ENCODE peak calls at places on chromosome 22, in seven cellular contexts. One of them, this sample, is unnamed.

GRCh38 chr22:43154887-43155536 is 3.7 kb downstream of the TSPO start:
- DNase-seq in activated CD4-positive, alpha-beta memory T cell treated with anti-CD3 and anti-CD28 coated beads, Interleukin-2, amount 10 ng/mL, durations not matched to agents 7 days and 5 days: no peak
- DNase-seq in activated T-cell treated with anti-CD3 and anti-CD28 coated beads for 1 hour: no peak
- DNase-seq in endothelial cell: no peak
- DNase-seq in stimulated activated CD4-positive, alpha-beta T cell treated with anti-CD3 and anti-CD28 coated beads, TNF-alpha, amount 100 ng/mL, for 1 hour: no peak
- DNase-seq in fibroblast of pulmonary artery: no peak
- DNase-seq in mammary epithelial cell: no peak
- DNase-seq in this sample: peak

GRCh38 chr22:37276771-37277170 is 5.5 kb upstream of the CYTH4 start:
- DNase-seq in mammary epithelial cell: no peak
- DNase-seq in activated T-cell treated with anti-CD3 and anti-CD28 coated beads for 1 hour: no peak
- DNase-seq in activated CD4-positive, alpha-beta memory T cell treated with anti-CD3 and anti-CD28 coated beads, Interleukin-2, amount 10 ng/mL, durations not matched to agents 7 days and 5 days: no peak
- DNase-seq in fibroblast of pulmonary artery: peak
- DNase-seq in stimulated activated CD4-positive, alpha-beta T cell treated with anti-CD3 and anti-CD28 coated beads, TNF-alpha, amount 100 ng/mL, for 1 hour: no peak
- DNase-seq in endothelial cell: no peak
- DNase-seq in this sample: no peak

GRCh38 chr22:30906411-30906810 is 62.2 kb downstream of the MORC2 start:
- DNase-seq in activated T-cell treated with anti-CD3 and anti-CD28 coated beads for 1 hour: no peak
- DNase-seq in activated CD4-positive, alpha-beta memory T cell treated with anti-CD3 and anti-CD28 coated beads, Interleukin-2, amount 10 ng/mL, durations not matched to agents 7 days and 5 days: no peak
- DNase-seq in fibroblast of pulmonary artery: no peak
- DNase-seq in stimulated activated CD4-positive, alpha-beta T cell treated with anti-CD3 and anti-CD28 coated beads, TNF-alpha, amount 100 ng/mL, for 1 hour: no peak
- DNase-seq in endothelial cell: no peak
- DNase-seq in mammary epithelial cell: no peak
- DNase-seq in this sample: no peak

GRCh38 chr22:37824674-37825641 is 1.8 kb downstream of the GALR3 start:
- DNase-seq in activated CD4-positive, alpha-beta memory T cell treated with anti-CD3 and anti-CD28 coated beads, Interleukin-2, amount 10 ng/mL, durations not matched to agents 7 days and 5 days: no peak
- DNase-seq in activated T-cell treated with anti-CD3 and anti-CD28 coated beads for 1 hour: no peak
- DNase-seq in stimulated activated CD4-positive, alpha-beta T cell treated with anti-CD3 and anti-CD28 coated beads, TNF-alpha, amount 100 ng/mL, for 1 hour: no peak
- DNase-seq in mammary epithelial cell: peak
- DNase-seq in endothelial cell: no peak
- DNase-seq in fibroblast of pulmonary artery: no peak
- DNase-seq in this sample: no peak

GRCh38 chr22:24525416-24526037 is 29.4 kb downstream of the GUCD1 start:
- DNase-seq in activated T-cell treated with anti-CD3 and anti-CD28 coated beads for 1 hour: peak
- DNase-seq in activated CD4-positive, alpha-beta memory T cell treated with anti-CD3 and anti-CD28 coated beads, Interleukin-2, amount 10 ng/mL, durations not matched to agents 7 days and 5 days: peak
- DNase-seq in mammary epithelial cell: peak
- DNase-seq in stimulated activated CD4-positive, alpha-beta T cell treated with anti-CD3 and anti-CD28 coated beads, TNF-alpha, amount 100 ng/mL, for 1 hour: peak
- DNase-seq in endothelial cell: peak
- DNase-seq in fibroblast of pulmonary artery: peak
- DNase-seq in this sample: peak

GRCh38 chr22:22099833-22100812 is 117.5 kb upstream of the TOP3B start:
- DNase-seq in activated T-cell treated with anti-CD3 and anti-CD28 coated beads for 1 hour: no peak
- DNase-seq in stimulated activated CD4-positive, alpha-beta T cell treated with anti-CD3 and anti-CD28 coated beads, TNF-alpha, amount 100 ng/mL, for 1 hour: no peak
- DNase-seq in endothelial cell: no peak
- DNase-seq in activated CD4-positive, alpha-beta memory T cell treated with anti-CD3 and anti-CD28 coated beads, Interleukin-2, amount 10 ng/mL, durations not matched to agents 7 days and 5 days: no peak
- DNase-seq in fibroblast of pulmonary artery: peak
- DNase-seq in mammary epithelial cell: no peak
- DNase-seq in this sample: no peak

GRCh38 chr22:48591286-48592065 is 1236.2 kb downstream of the BRD1 start:
- DNase-seq in fibroblast of pulmonary artery: no peak
- DNase-seq in stimulated activated CD4-positive, alpha-beta T cell treated with anti-CD3 and anti-CD28 coated beads, TNF-alpha, amount 100 ng/mL, for 1 hour: no peak
- DNase-seq in activated T-cell treated with anti-CD3 and anti-CD28 coated beads for 1 hour: no peak
- DNase-seq in mammary epithelial cell: no peak
- DNase-seq in activated CD4-positive, alpha-beta memory T cell treated with anti-CD3 and anti-CD28 coated beads, Interleukin-2, amount 10 ng/mL, durations not matched to agents 7 days and 5 days: no peak
- DNase-seq in endothelial cell: no peak
- DNase-seq in this sample: no peak

GRCh38 chr22:32951807-32952153 is 106.4 kb downstream of the SYN3 start:
- DNase-seq in fibroblast of pulmonary artery: peak
- DNase-seq in activated T-cell treated with anti-CD3 and anti-CD28 coated beads for 1 hour: no peak
- DNase-seq in stimulated activated CD4-positive, alpha-beta T cell treated with anti-CD3 and anti-CD28 coated beads, TNF-alpha, amount 100 ng/mL, for 1 hour: no peak
- DNase-seq in endothelial cell: no peak
- DNase-seq in activated CD4-positive, alpha-beta memory T cell treated with anti-CD3 and anti-CD28 coated beads, Interleukin-2, amount 10 ng/mL, durations not matched to agents 7 days and 5 days: no peak
- DNase-seq in mammary epithelial cell: no peak
- DNase-seq in this sample: peak

GRCh38 chr22:17845790-17846189 is 71.5 kb upstream of the BID start:
- DNase-seq in stimulated activated CD4-positive, alpha-beta T cell treated with anti-CD3 and anti-CD28 coated beads, TNF-alpha, amount 100 ng/mL, for 1 hour: no peak
- DNase-seq in fibroblast of pulmonary artery: no peak
- DNase-seq in mammary epithelial cell: no peak
- DNase-seq in activated CD4-positive, alpha-beta memory T cell treated with anti-CD3 and anti-CD28 coated beads, Interleukin-2, amount 10 ng/mL, durations not matched to agents 7 days and 5 days: no peak
- DNase-seq in endothelial cell: no peak
- DNase-seq in activated T-cell treated with anti-CD3 and anti-CD28 coated beads for 1 hour: no peak
- DNase-seq in this sample: no peak

GRCh38 chr22:36546932-36547331 is 18.0 kb upstream of the EIF3D start:
- DNase-seq in activated T-cell treated with anti-CD3 and anti-CD28 coated beads for 1 hour: no peak
- DNase-seq in endothelial cell: no peak
- DNase-seq in activated CD4-positive, alpha-beta memory T cell treated with anti-CD3 and anti-CD28 coated beads, Interleukin-2, amount 10 ng/mL, durations not matched to agents 7 days and 5 days: peak
- DNase-seq in fibroblast of pulmonary artery: peak
- DNase-seq in mammary epithelial cell: peak
- DNase-seq in stimulated activated CD4-positive, alpha-beta T cell treated with anti-CD3 and anti-CD28 coated beads, TNF-alpha, amount 100 ng/mL, for 1 hour: no peak
- DNase-seq in this sample: no peak

GRCh38 chr22:40121463-40121862 is 56.3 kb upstream of the TNRC6B start:
- DNase-seq in endothelial cell: no peak
- DNase-seq in activated T-cell treated with anti-CD3 and anti-CD28 coated beads for 1 hour: no peak
- DNase-seq in stimulated activated CD4-positive, alpha-beta T cell treated with anti-CD3 and anti-CD28 coated beads, TNF-alpha, amount 100 ng/mL, for 1 hour: no peak
- DNase-seq in fibroblast of pulmonary artery: no peak
- DNase-seq in mammary epithelial cell: no peak
- DNase-seq in activated CD4-positive, alpha-beta memory T cell treated with anti-CD3 and anti-CD28 coated beads, Interleukin-2, amount 10 ng/mL, durations not matched to agents 7 days and 5 days: no peak
- DNase-seq in this sample: no peak

GRCh38 chr22:36350751-36351594 is 36.8 kb downstream of the MYH9 start:
- DNase-seq in mammary epithelial cell: peak
- DNase-seq in endothelial cell: no peak
- DNase-seq in stimulated activated CD4-positive, alpha-beta T cell treated with anti-CD3 and anti-CD28 coated beads, TNF-alpha, amount 100 ng/mL, for 1 hour: no peak
- DNase-seq in activated CD4-positive, alpha-beta memory T cell treated with anti-CD3 and anti-CD28 coated beads, Interleukin-2, amount 10 ng/mL, durations not matched to agents 7 days and 5 days: no peak
- DNase-seq in fibroblast of pulmonary artery: no peak
- DNase-seq in activated T-cell treated with anti-CD3 and anti-CD28 coated beads for 1 hour: no peak
- DNase-seq in this sample: no peak

GRCh38 chr22:43887391-43887790 is 4.4 kb downstream of the PNPLA5 start:
- DNase-seq in fibroblast of pulmonary artery: no peak
- DNase-seq in activated T-cell treated with anti-CD3 and anti-CD28 coated beads for 1 hour: no peak
- DNase-seq in endothelial cell: no peak
- DNase-seq in activated CD4-positive, alpha-beta memory T cell treated with anti-CD3 and anti-CD28 coated beads, Interleukin-2, amount 10 ng/mL, durations not matched to agents 7 days and 5 days: no peak
- DNase-seq in mammary epithelial cell: no peak
- DNase-seq in stimulated activated CD4-positive, alpha-beta T cell treated with anti-CD3 and anti-CD28 coated beads, TNF-alpha, amount 100 ng/mL, for 1 hour: no peak
- DNase-seq in this sample: no peak

GRCh38 chr22:31148953-31149627 is 8.8 kb upstream of the PLA2G3 start:
- DNase-seq in activated T-cell treated with anti-CD3 and anti-CD28 coated beads for 1 hour: no peak
- DNase-seq in activated CD4-positive, alpha-beta memory T cell treated with anti-CD3 and anti-CD28 coated beads, Interleukin-2, amount 10 ng/mL, durations not matched to agents 7 days and 5 days: peak
- DNase-seq in mammary epithelial cell: peak
- DNase-seq in endothelial cell: peak
- DNase-seq in fibroblast of pulmonary artery: peak
- DNase-seq in stimulated activated CD4-positive, alpha-beta T cell treated with anti-CD3 and anti-CD28 coated beads, TNF-alpha, amount 100 ng/mL, for 1 hour: no peak
- DNase-seq in this sample: peak

GRCh38 chr22:17920145-17920605 is 104.2 kb downstream of the MICAL3 start:
- DNase-seq in endothelial cell: peak
- DNase-seq in stimulated activated CD4-positive, alpha-beta T cell treated with anti-CD3 and anti-CD28 coated beads, TNF-alpha, amount 100 ng/mL, for 1 hour: no peak
- DNase-seq in mammary epithelial cell: peak
- DNase-seq in activated T-cell treated with anti-CD3 and anti-CD28 coated beads for 1 hour: no peak
- DNase-seq in fibroblast of pulmonary artery: peak
- DNase-seq in activated CD4-positive, alpha-beta memory T cell treated with anti-CD3 and anti-CD28 coated beads, Interleukin-2, amount 10 ng/mL, durations not matched to agents 7 days and 5 days: no peak
- DNase-seq in this sample: peak

GRCh38 chr22:39724390-39724789 is 153.8 kb downstream of the CACNA1I start:
- DNase-seq in activated T-cell treated with anti-CD3 and anti-CD28 coated beads for 1 hour: no peak
- DNase-seq in endothelial cell: no peak
- DNase-seq in mammary epithelial cell: no peak
- DNase-seq in fibroblast of pulmonary artery: no peak
- DNase-seq in stimulated activated CD4-positive, alpha-beta T cell treated with anti-CD3 and anti-CD28 coated beads, TNF-alpha, amount 100 ng/mL, for 1 hour: no peak
- DNase-seq in activated CD4-positive, alpha-beta memory T cell treated with anti-CD3 and anti-CD28 coated beads, Interleukin-2, amount 10 ng/mL, durations not matched to agents 7 days and 5 days: no peak
- DNase-seq in this sample: no peak

GRCh38 chr22:44406581-44407403 is 91.2 kb downstream of the RTL6 start:
- DNase-seq in stimulated activated CD4-positive, alpha-beta T cell treated with anti-CD3 and anti-CD28 coated beads, TNF-alpha, amount 100 ng/mL, for 1 hour: no peak
- DNase-seq in endothelial cell: no peak
- DNase-seq in mammary epithelial cell: no peak
- DNase-seq in activated T-cell treated with anti-CD3 and anti-CD28 coated beads for 1 hour: no peak
- DNase-seq in activated CD4-positive, alpha-beta memory T cell treated with anti-CD3 and anti-CD28 coated beads, Interleukin-2, amount 10 ng/mL, durations not matched to agents 7 days and 5 days: no peak
- DNase-seq in fibroblast of pulmonary artery: peak
- DNase-seq in this sample: no peak

GRCh38 chr22:48488611-48489456 is 1338.8 kb downstream of the BRD1 start:
- DNase-seq in mammary epithelial cell: no peak
- DNase-seq in fibroblast of pulmonary artery: no peak
- DNase-seq in activated T-cell treated with anti-CD3 and anti-CD28 coated beads for 1 hour: no peak
- DNase-seq in activated CD4-positive, alpha-beta memory T cell treated with anti-CD3 and anti-CD28 coated beads, Interleukin-2, amount 10 ng/mL, durations not matched to agents 7 days and 5 days: no peak
- DNase-seq in stimulated activated CD4-positive, alpha-beta T cell treated with anti-CD3 and anti-CD28 coated beads, TNF-alpha, amount 100 ng/mL, for 1 hour: no peak
- DNase-seq in endothelial cell: peak
- DNase-seq in this sample: no peak

GRCh38 chr22:40718250-40719204 is 39.2 kb downstream of the MCHR1 start:
- DNase-seq in activated T-cell treated with anti-CD3 and anti-CD28 coated beads for 1 hour: no peak
- DNase-seq in mammary epithelial cell: no peak
- DNase-seq in activated CD4-positive, alpha-beta memory T cell treated with anti-CD3 and anti-CD28 coated beads, Interleukin-2, amount 10 ng/mL, durations not matched to agents 7 days and 5 days: no peak
- DNase-seq in endothelial cell: no peak
- DNase-seq in fibroblast of pulmonary artery: no peak
- DNase-seq in stimulated activated CD4-positive, alpha-beta T cell treated with anti-CD3 and anti-CD28 coated beads, TNF-alpha, amount 100 ng/mL, for 1 hour: no peak
- DNase-seq in this sample: no peak

GRCh38 chr22:35349704-35350538 is 31.0 kb upstream of the HMOX1 start:
- DNase-seq in fibroblast of pulmonary artery: no peak
- DNase-seq in stimulated activated CD4-positive, alpha-beta T cell treated with anti-CD3 and anti-CD28 coated beads, TNF-alpha, amount 100 ng/mL, for 1 hour: no peak
- DNase-seq in endothelial cell: no peak
- DNase-seq in mammary epithelial cell: no peak
- DNase-seq in activated T-cell treated with anti-CD3 and anti-CD28 coated beads for 1 hour: no peak
- DNase-seq in activated CD4-positive, alpha-beta memory T cell treated with anti-CD3 and anti-CD28 coated beads, Interleukin-2, amount 10 ng/mL, durations not matched to agents 7 days and 5 days: no peak
- DNase-seq in this sample: no peak